ENCODE peak calls at places on chromosomes 4 and X, in seven cellular contexts. M, X, K, E, N, Y and D are unnamed samples.

GRCh38 chrX:134173541-134174272 is 63.3 kb upstream of the CCDC160 start:
- DNase-seq in E (no peak), M (no peak), X (peak), K (no peak), N (no peak), Y (no peak), D (peak)

GRCh38 chr4:182238355-182238931 is 4.8 kb upstream of the TENM3 start:
- DNase-seq in E (no peak), N (peak), K (no peak), M (peak), Y (peak), X (no peak), D (peak)

GRCh38 chr4:156968479-156968984 is 3.1 kb downstream of the PDGFC start:
- DNase-seq in X (peak), E (peak), N (peak), M (peak), K (peak), Y (no peak), D (peak)

GRCh38 chr4:169383724-169384123 is 113.0 kb upstream of the SH3RF1 start:
- DNase-seq in X (no peak), E (no peak), Y (no peak), K (peak), N (peak), M (peak), D (no peak)

GRCh38 chr4:101169044-101170014 is 178.0 kb downstream of the PPP3CA start:
- DNase-seq in N (peak), K (peak), Y (peak), X (peak), M (peak), E (peak), D (peak)

GRCh38 chrX:134658421-134658896 is at the start of gene PLAC1:
- DNase-seq in E (no peak), K (no peak), N (peak), M (no peak), Y (no peak), X (no peak), D (no peak)

GRCh38 chr4:24808261-24808660 is 12.9 kb downstream of the SOD3 start:
- DNase-seq in N (no peak), X (no peak), E (no peak), Y (no peak), M (no peak), K (no peak), D (no peak)

GRCh38 chr4:186472948-186473347 is 82.4 kb downstream of the MTNR1A start:
- DNase-seq in X (peak), N (peak), K (peak), M (peak), Y (no peak), E (peak), D (peak)

GRCh38 chr4:3874525-3875110 is 108.4 kb downstream of the ADRA2C start:
- DNase-seq in M (no peak), K (no peak), Y (no peak), E (no peak), N (no peak), X (no peak), D (no peak)

GRCh38 chr4:80393246-80393969 is 57.9 kb downstream of the CFAP299 start:
- DNase-seq in M (peak), K (peak), N (peak), X (no peak), Y (no peak), E (no peak), D (no peak)

GRCh38 chr4:144818136-144818535 is 172.2 kb downstream of the HHIP start:
- DNase-seq in K (no peak), M (no peak), Y (no peak), X (no peak), E (no peak), N (peak), D (no peak)

GRCh38 chrX:9682456-9682855 is 83.2 kb downstream of the GPR143 start:
- DNase-seq in M (peak), E (no peak), Y (no peak), K (peak), N (peak), X (peak), D (peak)

GRCh38 chr4:83860200-83860599 is 324.3 kb downstream of the GPAT3 start:
- DNase-seq in E (no peak), X (no peak), Y (no peak), K (no peak), N (no peak), M (no peak), D (no peak)

GRCh38 chrX:136529795-136530194 is 2.2 kb upstream of the VGLL1 start:
- DNase-seq in N (peak), K (no peak), Y (no peak), E (no peak), X (no peak), M (no peak), D (peak)

GRCh38 chrX:74535633-74536141 is 78.7 kb downstream of the RLIM start:
- DNase-seq in E (no peak), Y (no peak), K (peak), M (peak), N (peak), X (peak), D (peak)

GRCh38 chr4:15754323-15754722 is 23.8 kb upstream of the CD38 start:
- DNase-seq in Y (no peak), K (peak), M (peak), E (no peak), X (no peak), N (no peak), D (no peak)

GRCh38 chrX:1903380-1903935 is 288.6 kb downstream of the ASMT start:
- DNase-seq in N (no peak), M (no peak), E (no peak), X (no peak), Y (no peak), K (peak), D (no peak)

GRCh38 chrX:116009871-116010710 is 160.5 kb upstream of the AGTR2 start:
- DNase-seq in N (no peak), X (peak), Y (no peak), K (no peak), M (no peak), E (no peak), D (peak)

GRCh38 chrX:34884693-34885277 is 57.8 kb upstream of the FAM47B start:
- DNase-seq in M (peak), K (peak), X (no peak), Y (no peak), E (no peak), N (peak), D (no peak)

GRCh38 chr4:36502350-36502749 is 220.9 kb downstream of the DTHD1 start:
- DNase-seq in N (no peak), E (no peak), Y (no peak), X (no peak), K (no peak), M (no peak), D (no peak)

GRCh38 chrX:30910124-30910860 is 21.2 kb upstream of the TAB3 start:
- DNase-seq in E (no peak), K (peak), N (no peak), X (no peak), Y (no peak), M (peak), D (peak)

GRCh38 chr4:82362565-82362964 is 11.2 kb downstream of the HNRNPD start:
- DNase-seq in K (no peak), M (no peak), X (no peak), E (no peak), N (peak), Y (no peak), D (no peak)
- H3K4me2 ChIP-seq in K (peak), M (no peak), X (no peak), E (no peak), N (no peak), Y (no peak), D (no peak)

GRCh38 chr4:139188648-139189416 is 11.8 kb upstream of the ELF2 start:
- DNase-seq in M (no peak), K (no peak), E (no peak), Y (no peak), N (peak), X (no peak), D (peak)

GRCh38 chr4:139189417-139189749 is 12.4 kb upstream of the ELF2 start:
- DNase-seq in N (no peak), X (no peak), M (no peak), K (no peak), E (no peak), Y (no peak), D (no peak)

GRCh38 chr4:139184129-139184528 is 7.1 kb upstream of the ELF2 start:
- DNase-seq in Y (no peak), N (peak), X (no peak), K (peak), M (peak), E (no peak), D (no peak)
- H2AK5ac ChIP-seq in Y (no peak), N (no peak), X (no peak), K (no peak), M (no peak), E (no peak), D (no peak)

GRCh38 chr4:77002721-77003120 is 53.2 kb downstream of the SEPTIN11 start:
- DNase-seq in M (no peak), X (no peak), N (no peak), K (peak), E (no peak), Y (no peak), D (no peak)
- H3K4me2 ChIP-seq in M (peak), X (no peak), N (peak), K (no peak), E (no peak), Y (peak), D (no peak)

GRCh38 chrX:150857453-150857852 is 41.0 kb downstream of the CD99L2 start:
- DNase-seq in M (no peak), E (no peak), K (no peak), X (no peak), Y (no peak), N (no peak), D (no peak)
- H2AK5ac ChIP-seq in M (no peak), E (no peak), K (no peak), X (no peak), Y (no peak), N (no peak), D (no peak)

DNA sequence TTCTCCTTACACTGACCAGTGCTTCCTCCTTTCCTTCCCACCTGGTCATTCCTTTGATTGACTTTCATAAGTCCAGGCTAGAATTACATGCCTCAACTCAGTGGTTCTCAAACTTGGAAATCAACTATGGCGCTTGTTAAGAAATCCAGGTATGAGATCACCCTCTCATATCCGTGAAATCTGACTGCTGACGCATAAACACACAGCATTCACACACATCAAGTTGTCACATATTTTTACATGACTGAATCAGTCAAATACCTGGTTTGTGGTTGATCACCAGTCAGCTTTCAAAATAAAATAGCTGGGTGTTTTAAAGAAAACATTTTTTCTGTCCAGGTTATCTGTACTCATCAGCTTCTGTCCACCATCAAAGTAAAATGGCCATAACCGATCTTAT is 433.5 kb downstream of the AFF2 start:
- DNase-seq in M (no peak), E (no peak), K (no peak), X (no peak), N (peak), Y (no peak), D (no peak)
- H3K4me2 ChIP-seq in M (no peak), E (no peak), K (no peak), X (no peak), N (no peak), Y (no peak), D (no peak)